ENCODE peak calls at places on chromosomes 1 and 21, in six cellular contexts. One of them, this sample, is unnamed.

GRCh38 chr1:22915816-22916468 is 56.7 kb downstream of the LACTBL1 start:
- DNase-seq in sigmoid colon: no peak
- DNase-seq in adrenal gland: no peak
- DNase-seq in stomach: no peak
- DNase-seq in heart left ventricle: no peak
- DNase-seq in right lobe of liver: no peak
- DNase-seq in this sample: peak

GRCh38 chr1:6653651-6654290 is 29.1 kb downstream of the THAP3 start:
- DNase-seq in right lobe of liver: no peak
- DNase-seq in sigmoid colon: no peak
- DNase-seq in adrenal gland: no peak
- DNase-seq in stomach: no peak
- DNase-seq in heart left ventricle: no peak
- DNase-seq in this sample: peak

GRCh38 chr1:15067148-15067547 is 86.4 kb upstream of the TMEM51 start:
- DNase-seq in heart left ventricle: peak
- DNase-seq in adrenal gland: no peak
- DNase-seq in right lobe of liver: no peak
- DNase-seq in stomach: no peak
- DNase-seq in sigmoid colon: no peak
- DNase-seq in this sample: no peak

GRCh38 chr1:201146626-201147390 is 7.5 kb downstream of the TMEM9 start:
- DNase-seq in stomach: no peak
- DNase-seq in sigmoid colon: no peak
- DNase-seq in adrenal gland: no peak
- DNase-seq in heart left ventricle: no peak
- DNase-seq in right lobe of liver: no peak
- DNase-seq in this sample: peak

GRCh38 chr21:17660449-17660848 is 47.7 kb upstream of the BTG3 start:
- DNase-seq in adrenal gland: no peak
- DNase-seq in sigmoid colon: no peak
- DNase-seq in heart left ventricle: no peak
- DNase-seq in stomach: no peak
- DNase-seq in right lobe of liver: no peak
- DNase-seq in this sample: no peak

GRCh38 chr21:22898061-22898460 is 1899.9 kb downstream of the NCAM2 start:
- DNase-seq in heart left ventricle: no peak
- DNase-seq in adrenal gland: no peak
- DNase-seq in stomach: no peak
- DNase-seq in sigmoid colon: no peak
- DNase-seq in right lobe of liver: no peak
- DNase-seq in this sample: no peak

GRCh38 chr1:154809436-154810413 is 60.4 kb downstream of the KCNN3 start:
- DNase-seq in heart left ventricle: no peak
- DNase-seq in sigmoid colon: no peak
- DNase-seq in stomach: no peak
- DNase-seq in right lobe of liver: no peak
- DNase-seq in adrenal gland: peak
- DNase-seq in this sample: no peak

GRCh38 chr1:156504062-156504813 is 3.7 kb upstream of the MEF2D start:
- DNase-seq in heart left ventricle: no peak
- DNase-seq in right lobe of liver: no peak
- DNase-seq in stomach: no peak
- DNase-seq in sigmoid colon: no peak
- DNase-seq in adrenal gland: peak
- DNase-seq in this sample: peak

GRCh38 chr1:3190256-3191041 is 121.4 kb downstream of the PRDM16 start:
- DNase-seq in heart left ventricle: no peak
- DNase-seq in right lobe of liver: no peak
- DNase-seq in stomach: no peak
- DNase-seq in sigmoid colon: no peak
- DNase-seq in adrenal gland: no peak
- DNase-seq in this sample: no peak

GRCh38 chr1:84442256-84442655 is 36.8 kb upstream of the RPF1 start:
- DNase-seq in sigmoid colon: no peak
- DNase-seq in stomach: no peak
- DNase-seq in adrenal gland: no peak
- DNase-seq in right lobe of liver: no peak
- DNase-seq in heart left ventricle: no peak
- DNase-seq in this sample: no peak

GRCh38 chr1:235583511-235584001 is 66.0 kb downstream of the GNG4 start:
- DNase-seq in right lobe of liver: no peak
- DNase-seq in adrenal gland: no peak
- DNase-seq in stomach: no peak
- DNase-seq in heart left ventricle: no peak
- DNase-seq in sigmoid colon: no peak
- DNase-seq in this sample: peak

GRCh38 chr1:231959225-231959884 is 332.8 kb downstream of the DISC1 start:
- DNase-seq in stomach: no peak
- DNase-seq in right lobe of liver: no peak
- DNase-seq in heart left ventricle: no peak
- DNase-seq in adrenal gland: no peak
- DNase-seq in sigmoid colon: no peak
- DNase-seq in this sample: no peak

GRCh38 chr1:43764581-43764980 is 57.2 kb downstream of the ST3GAL3 start:
- DNase-seq in stomach: no peak
- DNase-seq in heart left ventricle: no peak
- DNase-seq in adrenal gland: no peak
- DNase-seq in right lobe of liver: no peak
- DNase-seq in sigmoid colon: no peak
- DNase-seq in this sample: no peak

GRCh38 chr1:942411-942821 is 16.6 kb downstream of the NOC2L start:
- DNase-seq in stomach: no peak
- DNase-seq in sigmoid colon: no peak
- DNase-seq in adrenal gland: no peak
- DNase-seq in right lobe of liver: no peak
- DNase-seq in heart left ventricle: no peak
- DNase-seq in this sample: no peak

GRCh38 chr1:26553942-26554682 is 24.6 kb downstream of the RPS6KA1 start:
- DNase-seq in stomach: no peak
- DNase-seq in right lobe of liver: no peak
- DNase-seq in heart left ventricle: no peak
- DNase-seq in sigmoid colon: no peak
- DNase-seq in adrenal gland: no peak
- DNase-seq in this sample: no peak

GRCh38 chr1:156452863-156453262 is 47.7 kb downstream of the MEF2D start:
- DNase-seq in stomach: no peak
- DNase-seq in heart left ventricle: no peak
- DNase-seq in sigmoid colon: no peak
- DNase-seq in adrenal gland: no peak
- DNase-seq in right lobe of liver: no peak
- DNase-seq in this sample: no peak

GRCh38 chr1:42981871-42982270 is 23.2 kb upstream of the SLC2A1 start:
- DNase-seq in stomach: no peak
- DNase-seq in heart left ventricle: no peak
- DNase-seq in adrenal gland: no peak
- DNase-seq in sigmoid colon: no peak
- DNase-seq in right lobe of liver: no peak
- DNase-seq in this sample: no peak

GRCh38 chr1:1222575-1223225 is 8.7 kb upstream of the TNFRSF4 start:
- DNase-seq in stomach: no peak
- DNase-seq in sigmoid colon: no peak
- DNase-seq in adrenal gland: no peak
- DNase-seq in heart left ventricle: no peak
- DNase-seq in right lobe of liver: no peak
- DNase-seq in this sample: no peak

GRCh38 chr21:24046816-24047443 is 1560.4 kb downstream of the MRPL39 start:
- DNase-seq in heart left ventricle: no peak
- DNase-seq in adrenal gland: no peak
- DNase-seq in sigmoid colon: no peak
- DNase-seq in right lobe of liver: no peak
- DNase-seq in stomach: no peak
- DNase-seq in this sample: no peak

GRCh38 chr1:99570486-99571089 is 75.3 kb upstream of the PALMD start:
- DNase-seq in heart left ventricle: no peak
- DNase-seq in right lobe of liver: no peak
- DNase-seq in stomach: no peak
- DNase-seq in sigmoid colon: no peak
- DNase-seq in adrenal gland: no peak
- DNase-seq in this sample: no peak

GRCh38 chr21:35811115-35811806 is 249.1 kb downstream of the SETD4 start:
- DNase-seq in adrenal gland: no peak
- DNase-seq in right lobe of liver: no peak
- DNase-seq in stomach: no peak
- DNase-seq in sigmoid colon: no peak
- DNase-seq in heart left ventricle: no peak
- DNase-seq in this sample: no peak

GRCh38 chr1:2594001-2594640 is 7.5 kb downstream of the PRXL2B start:
- DNase-seq in heart left ventricle: peak
- DNase-seq in stomach: peak
- DNase-seq in sigmoid colon: peak
- DNase-seq in adrenal gland: peak
- DNase-seq in right lobe of liver: peak
- DNase-seq in this sample: peak

DNA sequence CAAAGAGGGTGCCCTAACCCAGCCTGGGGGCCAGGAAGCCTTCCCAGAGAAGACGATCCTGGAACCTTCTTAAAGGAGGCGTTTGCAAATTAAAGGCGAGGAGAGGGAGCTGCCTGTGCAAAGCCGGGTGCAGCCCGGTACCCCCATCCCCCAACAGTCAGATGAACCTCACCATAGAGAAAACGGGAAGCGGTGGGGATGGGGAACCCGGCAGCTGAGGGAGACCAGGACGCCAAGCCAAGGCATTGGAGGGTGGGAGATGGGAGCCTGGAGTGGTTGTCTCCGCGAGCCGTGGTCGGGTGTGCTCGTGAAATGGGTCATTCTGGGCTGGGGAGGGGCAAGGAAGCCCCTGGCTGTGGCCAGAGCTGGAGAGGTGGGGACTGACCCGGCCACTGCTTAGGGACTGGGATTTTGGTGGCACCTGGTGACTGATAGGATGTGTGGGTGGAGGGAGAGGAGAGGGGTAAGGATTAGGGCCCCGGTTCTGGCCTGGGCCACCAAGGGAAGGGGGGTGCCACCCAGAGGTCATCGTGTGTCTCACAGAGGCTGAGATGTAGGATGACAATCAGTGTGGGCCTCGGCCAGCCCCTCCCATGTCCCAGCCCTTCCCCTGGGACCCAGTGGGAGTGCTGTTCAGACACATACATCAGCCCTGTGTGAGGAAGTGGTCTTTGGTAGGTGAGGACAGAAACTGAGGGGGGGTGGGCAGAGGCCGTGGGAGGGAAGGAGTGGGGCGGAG is 662 bp upstream of the PADI2 start:
- DNase-seq in right lobe of liver: no peak
- DNase-seq in stomach: no peak
- DNase-seq in adrenal gland: no peak
- DNase-seq in heart left ventricle: no peak
- DNase-seq in sigmoid colon: no peak
- DNase-seq in this sample: peak
- H3K4me3 ChIP-seq in right lobe of liver: no peak
- H3K4me3 ChIP-seq in stomach: peak
- H3K4me3 ChIP-seq in adrenal gland: no peak
- H3K4me3 ChIP-seq in heart left ventricle: no peak
- H3K4me3 ChIP-seq in sigmoid colon: peak
- H3K4me3 ChIP-seq in this sample: peak

GRCh38 chr1:59814180-59814900 is 409 bp upstream of the HOOK1 start:
- DNase-seq in sigmoid colon: no peak
- DNase-seq in stomach: peak
- DNase-seq in heart left ventricle: peak
- DNase-seq in adrenal gland: peak
- DNase-seq in right lobe of liver: peak
- DNase-seq in this sample: peak
- TF ChIP-seq POLR2A in sigmoid colon: no peak
- TF ChIP-seq POLR2A in stomach: no peak
- TF ChIP-seq POLR2A in heart left ventricle: no peak
- TF ChIP-seq POLR2A in adrenal gland: no peak
- TF ChIP-seq POLR2A in right lobe of liver: peak
- TF ChIP-seq POLR2A in this sample: no peak

DNA sequence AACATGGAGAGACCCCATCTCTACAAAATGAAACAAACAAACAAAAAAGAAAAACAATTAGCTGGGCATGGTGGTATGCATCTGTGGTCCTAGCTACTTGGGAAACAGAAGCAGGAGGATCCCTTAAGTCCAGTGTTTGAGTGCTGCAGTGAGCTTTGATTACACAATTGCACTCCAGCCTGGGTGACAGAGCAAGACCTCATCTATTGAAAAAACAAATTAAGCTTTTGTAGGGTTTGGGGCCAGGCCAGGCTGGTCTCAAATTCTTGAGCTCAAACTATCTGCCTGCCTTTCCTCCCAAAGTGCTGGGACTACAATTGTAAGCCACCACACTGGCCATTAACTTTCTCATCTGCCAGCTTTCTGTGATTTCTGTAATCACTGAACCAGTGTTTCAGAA is 27.2 kb downstream of the NIPAL3 start:
- DNase-seq in right lobe of liver: no peak
- DNase-seq in stomach: no peak
- DNase-seq in sigmoid colon: no peak
- DNase-seq in adrenal gland: no peak
- DNase-seq in heart left ventricle: no peak
- DNase-seq in this sample: no peak
- H3K27ac ChIP-seq in right lobe of liver: no peak
- H3K27ac ChIP-seq in stomach: peak
- H3K27ac ChIP-seq in sigmoid colon: peak
- H3K27ac ChIP-seq in adrenal gland: no peak
- H3K27ac ChIP-seq in heart left ventricle: no peak
- H3K27ac ChIP-seq in this sample: no peak

GRCh38 chr1:205593967-205594366 is 37.8 kb downstream of the ELK4 start:
- DNase-seq in heart left ventricle: no peak
- DNase-seq in sigmoid colon: no peak
- DNase-seq in right lobe of liver: no peak
- DNase-seq in stomach: no peak
- DNase-seq in adrenal gland: peak
- DNase-seq in this sample: no peak

GRCh38 chr1:205590777-205591513 is 40.9 kb downstream of the ELK4 start:
- DNase-seq in right lobe of liver: no peak
- DNase-seq in heart left ventricle: no peak
- DNase-seq in sigmoid colon: peak
- DNase-seq in stomach: no peak
- DNase-seq in adrenal gland: peak
- DNase-seq in this sample: no peak

GRCh38 chr1:205591522-205592351 is 40.1 kb downstream of the ELK4 start:
- DNase-seq in sigmoid colon: peak
- DNase-seq in right lobe of liver: peak
- DNase-seq in stomach: peak
- DNase-seq in adrenal gland: peak
- DNase-seq in heart left ventricle: peak
- DNase-seq in this sample: peak

GRCh38 chr1:205593532-205593931 is 38.3 kb downstream of the ELK4 start:
- DNase-seq in stomach: no peak
- DNase-seq in adrenal gland: no peak
- DNase-seq in sigmoid colon: no peak
- DNase-seq in right lobe of liver: no peak
- DNase-seq in heart left ventricle: no peak
- DNase-seq in this sample: no peak

DNA sequence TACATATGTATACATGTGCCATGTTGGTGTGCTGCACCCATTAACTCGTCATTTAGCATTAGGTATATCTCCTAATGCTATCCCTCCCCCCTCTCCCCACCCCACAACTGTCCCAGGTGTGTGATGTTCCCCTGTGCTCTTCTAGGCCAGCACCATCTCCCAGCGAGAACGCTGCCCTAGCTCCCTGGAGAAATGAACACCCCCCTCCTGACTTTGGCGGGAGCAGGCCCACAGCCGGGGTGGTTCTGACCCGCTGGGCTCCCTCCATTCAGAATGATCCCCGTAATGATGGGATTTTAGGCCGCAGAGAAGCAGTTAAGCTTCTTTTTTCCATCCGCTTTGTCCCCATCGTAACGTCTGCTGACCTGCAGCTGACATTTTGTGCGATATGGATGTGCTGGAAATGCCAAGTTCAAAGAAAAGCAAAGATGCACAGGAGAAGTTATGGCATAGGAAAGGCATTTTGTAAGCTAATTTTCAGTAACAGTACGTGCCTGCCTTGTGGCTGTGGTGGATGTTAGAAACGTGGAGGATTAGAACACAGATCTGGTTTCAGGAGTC is 39.3 kb downstream of the ELK4 start:
- DNase-seq in right lobe of liver: no peak
- DNase-seq in stomach: no peak
- DNase-seq in sigmoid colon: peak
- DNase-seq in adrenal gland: peak
- DNase-seq in heart left ventricle: no peak
- DNase-seq in this sample: peak
- H3K4me3 ChIP-seq in right lobe of liver: peak
- H3K4me3 ChIP-seq in stomach: peak
- H3K4me3 ChIP-seq in sigmoid colon: peak
- H3K4me3 ChIP-seq in adrenal gland: no peak
- H3K4me3 ChIP-seq in heart left ventricle: no peak
- H3K4me3 ChIP-seq in this sample: peak

This sample was measured in spleen.